ENCODE peak calls at places on chromosome 20, in six cellular contexts. Z is dorsolateral prefrontal cortex; D is GM23338; Q is adrenal gland; I is left ventricle myocardium inferior; L is CD4-positive, alpha-beta T cell. Y is an unnamed sample.
A peak's percentile ranks its signal among the peaks of the same experiment; 100 is the strongest.

GRCh38 chr20:41738584-41739193 is 120.5 kb upstream of the CHD6 start:
- DNase-seq in I (peak; percentile 41), Q (peak; percentile 65), Z (peak; percentile 77), L (no peak), D (peak; percentile 80), Y (no peak)

GRCh38 chr20:8624046-8624445 is 444.8 kb upstream of the PLCB4 start:
- DNase-seq in I (no peak), Z (no peak), L (no peak), D (no peak), Q (no peak), Y (no peak)

GRCh38 chr20:13420625-13421024 is 199.6 kb downstream of the ISM1 start:
- DNase-seq in Z (no peak), Q (no peak), L (no peak), I (no peak), D (no peak), Y (no peak)

GRCh38 chr20:19783966-19784401 is 25.9 kb downstream of the RIN2 start:
- DNase-seq in D (no peak), Q (peak; percentile 77), I (peak; percentile 65), Z (no peak), L (no peak), Y (no peak)

GRCh38 chr20:38829296-38829875 is 23.9 kb downstream of the PPP1R16B start:
- DNase-seq in L (no peak), I (no peak), Z (no peak), Q (no peak), D (no peak), Y (no peak)

GRCh38 chr20:10527781-10528180 is 92.7 kb downstream of the SLX4IP start:
- DNase-seq in L (no peak), I (no peak), D (no peak), Z (no peak), Q (no peak), Y (no peak)

GRCh38 chr20:21238400-21238799 is 64.7 kb upstream of the XRN2 start:
- DNase-seq in D (no peak), Q (peak; percentile 36), I (peak; percentile 40), Z (no peak), L (no peak), Y (no peak)

GRCh38 chr20:13344671-13345070 is 123.6 kb downstream of the ISM1 start:
- DNase-seq in I (no peak), L (no peak), Q (no peak), Z (no peak), D (no peak), Y (no peak)

GRCh38 chr20:18853946-18854646 is 40.5 kb downstream of the SCP2D1 start:
- DNase-seq in L (no peak), D (no peak), Z (no peak), Q (no peak), I (no peak), Y (no peak)

GRCh38 chr20:4104045-4104444 is 88.7 kb upstream of the RNF24 start:
- DNase-seq in L (no peak), I (no peak), D (no peak), Z (no peak), Q (no peak), Y (no peak)

GRCh38 chr20:12721636-12722035 is 287.1 kb upstream of the SPTLC3 start:
- DNase-seq in D (no peak), Q (no peak), L (no peak), I (no peak), Z (no peak), Y (no peak)

GRCh38 chr20:59976196-59976847 is 18.1 kb downstream of the CDH26 start:
- DNase-seq in I (no peak), Q (no peak), D (no peak), L (no peak), Z (no peak), Y (no peak)

GRCh38 chr20:17992224-17992637 is 23.4 kb downstream of the MGME1 start:
- DNase-seq in D (no peak), I (no peak), Z (no peak), L (no peak), Q (no peak), Y (no peak)

GRCh38 chr20:22529150-22530019 is 55.0 kb downstream of the FOXA2 start:
- DNase-seq in Q (no peak), L (no peak), Z (no peak), I (no peak), D (no peak), Y (peak; percentile 46)

GRCh38 chr20:4720121-4720976 is 1.4 kb upstream of the PRND start:
- DNase-seq in D (peak; percentile 90), Z (peak; percentile 81), Q (peak; percentile 84), L (peak; percentile 61), I (peak; percentile 68), Y (peak; percentile 62)

GRCh38 chr20:20668639-20669038 is 43.8 kb downstream of the RALGAPA2 start:
- DNase-seq in Q (no peak), I (no peak), D (no peak), L (no peak), Z (no peak), Y (no peak)

GRCh38 chr20:37504404-37505096 is 16.5 kb upstream of the NNAT start:
- DNase-seq in I (no peak), Z (no peak), L (no peak), D (peak; percentile 86), Q (no peak), Y (no peak)

GRCh38 chr20:62662422-62662821 is 20.1 kb downstream of the SLCO4A1 start:
- DNase-seq in I (no peak), Q (no peak), D (no peak), Z (no peak), L (no peak), Y (no peak)

GRCh38 chr20:62665826-62666735 is 23.8 kb downstream of the SLCO4A1 start:
- DNase-seq in Z (no peak), Q (no peak), D (no peak), I (no peak), L (no peak), Y (no peak)

GRCh38 chr20:62663484-62664315 is 21.4 kb downstream of the SLCO4A1 start:
- DNase-seq in L (no peak), D (no peak), I (no peak), Z (no peak), Q (no peak), Y (no peak)

GRCh38 chr20:62665153-62665754 is 23.0 kb downstream of the SLCO4A1 start:
- DNase-seq in Z (no peak), Q (no peak), L (no peak), I (no peak), D (no peak), Y (no peak)

GRCh38 chr20:62664316-62664971 is 22.1 kb downstream of the SLCO4A1 start:
- DNase-seq in Q (no peak), I (no peak), D (no peak), Z (no peak), L (no peak), Y (no peak)
- H3K27ac ChIP-seq in Q (no peak overlapping the region), I (no peak overlapping the region), D (no peak overlapping the region), Z (no peak overlapping the region), L (no peak overlapping the region), Y (no peak overlapping the region)

GRCh38 chr20:44693625-44694024 is 21.5 kb upstream of the CCN5 start:
- DNase-seq in Q (no peak), L (no peak), Z (no peak), D (no peak), I (no peak), Y (no peak)

GRCh38 chr20:44692932-44693476 is 22.2 kb upstream of the CCN5 start:
- DNase-seq in I (peak; percentile 78), Q (peak; percentile 92), D (no peak), Z (no peak), L (no peak), Y (peak; percentile 19)

GRCh38 chr20:44689809-44690208 is 25.4 kb upstream of the CCN5 start:
- DNase-seq in Q (no peak), L (no peak), Z (no peak), I (no peak), D (no peak), Y (no peak)

GRCh38 chr20:44690781-44691423 is 24.3 kb upstream of the CCN5 start:
- DNase-seq in Z (no peak), I (no peak), Q (peak; percentile 79), L (no peak), D (no peak), Y (no peak)

GRCh38 chr20:44691424-44692423 is 23.4 kb upstream of the CCN5 start:
- DNase-seq in Q (peak; percentile 59), D (no peak), L (no peak), Z (no peak), I (peak; percentile 85), Y (no peak)
- H3K27me3 ChIP-seq in Q (no peaks in the 10 kb centered on the region), D (no peaks in the 10 kb centered on the region), L (no peaks in the 10 kb centered on the region), Z (no peaks in the 10 kb centered on the region), I (no peaks in the 10 kb centered on the region), Y (no peaks in the 10 kb centered on the region)

GRCh38 chr20:47330071-47330470 is 26.4 kb downstream of the ZMYND8 start:
- DNase-seq in D (no peak), I (no peak), Q (no peak), Z (no peak), L (no peak), Y (no peak)

GRCh38 chr20:47335251-47336012 is 21.1 kb downstream of the ZMYND8 start:
- DNase-seq in Q (no peak), D (no peak), L (no peak), I (no peak), Z (no peak), Y (no peak)

GRCh38 chr20:47334022-47334551 is 22.4 kb downstream of the ZMYND8 start:
- DNase-seq in Q (peak; percentile 64), D (no peak), I (no peak), Z (no peak), L (no peak), Y (no peak)

GRCh38 chr20:47330933-47331708 is 25.4 kb downstream of the ZMYND8 start:
- DNase-seq in L (no peak), Z (no peak), Q (peak; percentile 81), D (no peak), I (no peak), Y (no peak)

GRCh38 chr20:47332381-47333206 is 23.9 kb downstream of the ZMYND8 start:
- DNase-seq in L (no peak), Q (no peak), D (no peak), Z (no peak), I (no peak), Y (no peak)
- H3K27ac ChIP-seq in L (no peak overlapping the region), Q (peak overlapping the region; percentile 85), D (peak overlapping the region; percentile 59), Z (peak overlapping the region; percentile 96), I (peak overlapping the region; percentile 81), Y (no peak overlapping the region)

GRCh38 chr20:49435639-49436038 is 46.8 kb downstream of the KCNB1 start:
- DNase-seq in Z (no peak), L (no peak), Q (no peak), D (no peak), I (no peak), Y (no peak)

GRCh38 chr20:49430320-49430719 is 52.1 kb downstream of the KCNB1 start:
- DNase-seq in Q (no peak), D (no peak), Z (no peak), I (no peak), L (no peak), Y (no peak)

GRCh38 chr20:49431345-49431744 is 51.1 kb downstream of the KCNB1 start:
- DNase-seq in Z (no peak), D (no peak), I (no peak), Q (no peak), L (no peak), Y (no peak)

GRCh38 chr20:49433387-49433786 is 49.1 kb downstream of the KCNB1 start:
- DNase-seq in Z (no peak), D (no peak), I (no peak), L (no peak), Q (no peak), Y (no peak)

DNA sequence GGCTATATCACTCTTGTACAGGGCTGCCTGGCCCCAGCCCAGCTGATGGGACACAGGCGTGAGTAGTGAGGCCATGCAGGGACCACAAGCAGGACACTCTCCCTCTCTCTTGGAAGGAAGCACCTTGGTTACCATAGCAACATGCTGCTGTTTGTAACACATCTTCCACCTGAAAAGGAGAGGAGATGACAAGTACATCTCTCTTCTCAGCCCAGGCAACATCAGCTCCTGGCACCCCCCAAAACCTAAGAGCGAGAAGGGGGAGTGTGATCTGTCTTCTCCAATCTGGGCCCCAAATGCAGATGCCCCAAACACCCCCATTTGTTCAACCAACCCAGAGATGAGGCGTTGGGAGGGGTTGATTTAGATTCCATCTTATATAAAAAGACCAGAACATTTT is 49.9 kb downstream of the KCNB1 start:
- DNase-seq in Q (no peak), I (no peak), L (no peak), Z (no peak), D (peak; percentile 57), Y (no peak)
- H3K27me3 ChIP-seq in Q (no peaks in the 10 kb centered on the region), I (peaks cover 5% of the 10 kb centered on the region), L (no peaks in the 10 kb centered on the region), Z (no peaks in the 10 kb centered on the region), D (no peaks in the 10 kb centered on the region), Y (no peaks in the 10 kb centered on the region)